ENCODE peak calls at places on chromosomes 12 and 14, in four cellular contexts. One of them, this sample, is unnamed.

GRCh38 chr12:3791475-3791874 is 38.6 kb upstream of the CRACR2A start:
- DNase-seq in ELR: no peak
- DNase-seq in lower lobe of right lung: no peak
- DNase-seq in A673: no peak
- DNase-seq in this sample: no peak

GRCh38 chr12:85007836-85008235 is 28.2 kb downstream of the TSPAN19 start:
- DNase-seq in ELR: no peak
- DNase-seq in lower lobe of right lung: no peak
- DNase-seq in A673: no peak
- DNase-seq in this sample: no peak

GRCh38 chr12:105740970-105741725 is 397.6 kb downstream of the NUAK1 start:
- DNase-seq in ELR: no peak
- DNase-seq in lower lobe of right lung: no peak
- DNase-seq in A673: peak
- DNase-seq in this sample: no peak

GRCh38 chr14:32352631-32353030 is 23.5 kb downstream of the AKAP6 start:
- DNase-seq in ELR: no peak
- DNase-seq in lower lobe of right lung: no peak
- DNase-seq in A673: no peak
- DNase-seq in this sample: no peak

GRCh38 chr14:61609143-61609851 is 86.0 kb upstream of the HIF1A start:
- DNase-seq in ELR: peak
- DNase-seq in lower lobe of right lung: no peak
- DNase-seq in A673: no peak
- DNase-seq in this sample: no peak

GRCh38 chr12:111937429-111937828 is 75.5 kb downstream of the TMEM116 start:
- DNase-seq in ELR: no peak
- DNase-seq in lower lobe of right lung: no peak
- DNase-seq in A673: no peak
- DNase-seq in this sample: no peak

GRCh38 chr14:26917086-26917485 is 319.3 kb upstream of the NOVA1 start:
- DNase-seq in ELR: no peak
- DNase-seq in lower lobe of right lung: no peak
- DNase-seq in A673: peak
- DNase-seq in this sample: no peak

GRCh38 chr14:25607095-25607657 is 557.2 kb upstream of the STXBP6 start:
- DNase-seq in ELR: no peak
- DNase-seq in lower lobe of right lung: no peak
- DNase-seq in A673: peak
- DNase-seq in this sample: no peak

GRCh38 chr14:101182476-101182875 is 279.0 kb upstream of the RTL1 start:
- DNase-seq in ELR: no peak
- DNase-seq in lower lobe of right lung: no peak
- DNase-seq in A673: no peak
- DNase-seq in this sample: peak

GRCh38 chr12:65565601-65566560 is 258.4 kb upstream of the HMGA2 start:
- DNase-seq in ELR: peak
- DNase-seq in lower lobe of right lung: no peak
- DNase-seq in A673: no peak
- DNase-seq in this sample: no peak